ENCODE peak calls at places on chromosomes 16 and 17, in six cellular contexts. V, Q, T, G, H and L are unnamed samples.

GRCh38 chr17:46012506-46013079 is 13.5 kb downstream of the STH start:
- DNase-seq in V (no peak), Q (no peak), T (no peak), G (no peak), H (no peak), L (no peak)

GRCh38 chr17:14301761-14302401 is 1.0 kb downstream of the HS3ST3B1 start:
- DNase-seq in V (peak; percentile 60), Q (no peak), T (no peak), G (peak; percentile 52), H (peak; percentile 55), L (no peak)

GRCh38 chr16:56972898-56973689 is 11.3 kb downstream of the CETP start:
- DNase-seq in V (no peak), Q (no peak), T (no peak), G (no peak), H (no peak), L (no peak)

GRCh38 chr16:88359008-88359407 is 23.8 kb upstream of the ZNF469 start:
- DNase-seq in V (no peak), Q (no peak), T (no peak), G (no peak), H (no peak), L (peak; percentile 33)

GRCh38 chr17:61209524-61209923 is 190.1 kb upstream of the TBX2 start:
- DNase-seq in V (no peak), Q (no peak), T (peak; percentile 12), G (no peak), H (no peak), L (no peak)

GRCh38 chr16:80150978-80151705 is 389.7 kb upstream of the DYNLRB2 start:
- DNase-seq in V (peak; percentile 86), Q (no peak), T (no peak), G (peak; percentile 46), H (no peak), L (no peak)

GRCh38 chr17:76997981-76998531 is 129.9 kb downstream of the MGAT5B start:
- DNase-seq in V (no peak), Q (no peak), T (no peak), G (peak; percentile 36), H (no peak), L (no peak)

GRCh38 chr16:78522327-78522726 is 422.9 kb downstream of the WWOX start:
- DNase-seq in V (no peak), Q (no peak), T (no peak), G (no peak), H (no peak), L (no peak)

GRCh38 chr17:7997186-7997585 is 5.2 kb upstream of the GUCY2D start:
- DNase-seq in V (peak; percentile 38), Q (peak; percentile 23), T (no peak), G (peak; percentile 43), H (no peak), L (no peak)

GRCh38 chr16:25106567-25107465 is 4.7 kb upstream of the LCMT1 start:
- DNase-seq in V (peak; percentile 89), Q (peak; percentile 76), T (peak; percentile 89), G (peak; percentile 89), H (peak; percentile 95), L (peak; percentile 86)

GRCh38 chr17:3603119-3603869 is 5.9 kb downstream of the TRPV1 start:
- DNase-seq in V (peak; percentile 78), Q (no peak), T (no peak), G (peak; percentile 76), H (no peak), L (peak; percentile 74)

GRCh38 chr16:28213396-28213795 is 1.6 kb upstream of the XPO6 start:
- DNase-seq in V (no peak), Q (no peak), T (no peak), G (no peak), H (no peak), L (no peak)

GRCh38 chr16:87790278-87791023 is 24.7 kb upstream of the KLHDC4 start:
- DNase-seq in V (peak; percentile 34), Q (no peak), T (peak; percentile 4), G (peak; percentile 97), H (no peak), L (peak; percentile 86)

GRCh38 chr17:49210158-49211029 is at the start of the genes ABI3 and GNGT2:
- DNase-seq in V (peak; percentile 85), Q (peak; percentile 62), T (no peak), G (no peak), H (peak; percentile 58), L (no peak)

GRCh38 chr16:117381-118365 is 20.8 kb downstream of the NPRL3 start:
- DNase-seq in V (peak; percentile 56), Q (peak; percentile 38), T (peak; percentile 11), G (peak; percentile 30), H (peak; percentile 53), L (no peak)

GRCh38 chr16:11431915-11432465 is 86.7 kb downstream of the RMI2 start:
- DNase-seq in V (peak; percentile 34), Q (no peak), T (no peak), G (no peak), H (no peak), L (no peak)

GRCh38 chr17:1871743-1872142 is 41.9 kb downstream of the RPA1 start:
- DNase-seq in V (no peak), Q (no peak), T (no peak), G (no peak), H (no peak), L (no peak)

GRCh38 chr17:61402978-61403845 is 3.6 kb downstream of the TBX2 start:
- DNase-seq in V (peak; percentile 48), Q (no peak), T (no peak), G (no peak), H (no peak), L (no peak)

GRCh38 chr17:37461668-37462067 is 28.0 kb upstream of the DUSP14 start:
- DNase-seq in V (no peak), Q (no peak), T (no peak), G (no peak), H (no peak), L (no peak)

GRCh38 chr16:85935957-85936760 is 37.2 kb downstream of the IRF8 start:
- DNase-seq in V (no peak), Q (peak; percentile 55), T (no peak), G (peak; percentile 42), H (no peak), L (no peak)

GRCh38 chr16:84532299-84532724 is 27.9 kb upstream of the MEAK7 start:
- DNase-seq in V (peak; percentile 99), Q (no peak), T (no peak), G (peak; percentile 99), H (peak; percentile 55), L (peak; percentile 90)

GRCh38 chr16:75501359-75501758 is 6.1 kb upstream of the CHST6 start:
- DNase-seq in V (no peak), Q (no peak), T (no peak), G (no peak), H (no peak), L (no peak)

GRCh38 chr17:3964203-3965122 is at the start of gene ATP2A3:
- DNase-seq in V (peak; percentile 21), Q (no peak), T (no peak), G (no peak), H (no peak), L (peak; percentile 30)

GRCh38 chr17:1628856-1629646 is 417 bp upstream of the SLC43A2 start:
- DNase-seq in V (peak; percentile 95), Q (peak; percentile 46), T (peak; percentile 94), G (peak; percentile 87), H (peak; percentile 95), L (peak; percentile 96)

GRCh38 chr17:19513897-19514488 is 19.7 kb upstream of the SLC47A1 start:
- DNase-seq in V (peak; percentile 72), Q (peak; percentile 63), T (peak; percentile 53), G (peak; percentile 62), H (peak; percentile 58), L (no peak)

GRCh38 chr16:54843424-54843750 is 87.3 kb upstream of the IRX5 start:
- DNase-seq in V (no peak), Q (no peak), T (no peak), G (no peak), H (no peak), L (no peak)